ENCODE peak calls at places on chromosomes 5 and 9, in ten cellular contexts. P is suprapubic skin; F is natural killer cell; I is IMR-90; A is T-helper 9 cell; M is fibroblast of the conjunctiva; Y is kidney glomerular epithelial cell; T is stimulated activated CD4-positive, alpha-beta T cell treated with anti-CD3 and anti-CD28 coated beads, Interleukin-12 subunit alpha, Interleukin-12 subunit beta, amount 100 ng/mL, for 4 hours; W is amniotic epithelial cell; D is B cell. L is an unnamed sample.

GRCh38 chr9:130927338-130927737 is 11.7 kb downstream of the FIBCD1 start:
- DNase-seq in Y (peak), I (peak), T (no peak), W (no peak), D (no peak), M (no peak), A (no peak), F (no peak), P (no peak), L (no peak)

GRCh38 chr5:55232194-55232984 is 1.0 kb downstream of the CCNO start:
- DNase-seq in I (no peak), A (no peak), W (no peak), D (no peak), Y (peak), F (no peak), T (no peak), P (peak), M (no peak), L (no peak)

GRCh38 chr5:115349001-115349817 is 52.8 kb upstream of the CCDC112 start:
- DNase-seq in P (no peak), D (no peak), F (no peak), I (peak), A (no peak), T (no peak), Y (peak), M (peak), W (peak), L (peak)

GRCh38 chr5:155004138-155004744 is 9.3 kb upstream of the KIF4B start:
- DNase-seq in F (no peak), A (no peak), Y (no peak), T (peak), D (no peak), I (no peak), W (no peak), P (no peak), M (no peak), L (peak)

GRCh38 chr5:80098951-80099350 is 63.8 kb downstream of the THBS4 start:
- DNase-seq in D (no peak), F (no peak), P (no peak), Y (no peak), M (no peak), I (no peak), T (no peak), A (no peak), W (no peak), L (no peak)

GRCh38 chr5:138824924-138825863 is 49.9 kb downstream of the LRRTM2 start:
- DNase-seq in A (no peak), M (no peak), F (no peak), I (peak), T (no peak), P (no peak), W (peak), Y (peak), D (no peak), L (peak)

GRCh38 chr5:149549461-149550266 is 1.6 kb downstream of the CSNK1A1 start:
- DNase-seq in T (peak), Y (peak), F (no peak), P (no peak), A (peak), M (no peak), I (peak), D (peak), W (peak), L (peak)

GRCh38 chr5:131264453-131265200 is 774 bp downstream of the CDC42SE2 start:
- DNase-seq in A (no peak), I (peak), P (no peak), T (peak), W (no peak), F (peak), M (no peak), D (peak), Y (no peak), L (peak)

GRCh38 chr9:81833563-81834345 is 94.5 kb upstream of the SPATA31D4 start:
- DNase-seq in T (no peak), D (no peak), Y (peak), I (peak), F (no peak), W (peak), P (no peak), M (no peak), A (no peak), L (no peak)

L was measured in choroid plexus epithelial cell.